ENCODE peak calls at places on chromosomes 2 and 18, in six cellular contexts. V is activated CD4-positive, alpha-beta memory T cell treated with anti-CD3 and anti-CD28 coated beads for 36 hours; A is T-helper 9 cell; Y is OCI-M1; B is caudate nucleus; L is breast epithelium. C is an unnamed sample.

GRCh38 chr2:104656496-104657310 is 197.2 kb upstream of the POU3F3 start:
- DNase-seq in V (no peak), A (no peak), Y (no peak), B (no peak), L (no peak), C (no peak)

GRCh38 chr2:177332041-177332991 is 60.3 kb upstream of the AGPS start:
- DNase-seq in V (peak; percentile 37), A (no peak), Y (peak; percentile 90), B (peak; percentile 59), L (no peak), C (peak; percentile 83)

GRCh38 chr2:231387904-231388724 is 7.4 kb upstream of the B3GNT7 start:
- DNase-seq in V (no peak), A (no peak), Y (no peak), B (peak; percentile 93), L (no peak), C (peak; percentile 78)

GRCh38 chr18:34094148-34094547 is 130.6 kb downstream of the NOL4 start:
- DNase-seq in V (no peak), A (no peak), Y (no peak), B (no peak), L (no peak), C (no peak)

GRCh38 chr2:184680825-184681224 is 82.5 kb downstream of the ZNF804A start:
- DNase-seq in V (no peak), A (no peak), Y (no peak), B (no peak), L (no peak), C (no peak)

GRCh38 chr18:79479114-79479760 is 83.5 kb downstream of the NFATC1 start:
- DNase-seq in V (no peak), A (no peak), Y (no peak), B (no peak), L (no peak), C (no peak)

GRCh38 chr18:47628898-47629297 is 301.6 kb downstream of the SMAD2 start:
- DNase-seq in V (no peak), A (no peak), Y (no peak), B (no peak), L (no peak), C (no peak)

GRCh38 chr2:127589876-127590275 is 54.4 kb downstream of the MYO7B start:
- DNase-seq in V (no peak), A (no peak), Y (no peak), B (no peak), L (no peak), C (no peak)

GRCh38 chr18:60413944-60414547 is 41.5 kb upstream of the MC4R start:
- DNase-seq in V (no peak), A (no peak), Y (peak; percentile 43), B (no peak), L (no peak), C (no peak)